ENCODE peak calls at places on chromosomes 5 and 9, in eight cellular contexts. R is heart right ventricle; H is neuronal stem cell; L is left ventricle myocardium inferior; I is effector memory CD4-positive, alpha-beta T cell; T is MM.1S; Q is DND-41; Z is pancreas. O is an unnamed sample.

GRCh38 chr5:96320797-96321196 is 112.3 kb downstream of the PCSK1 start:
- DNase-seq in I (no peak), L (no peak), H (no peak), Z (no peak), Q (no peak), R (no peak), T (no peak), O (no peak)

GRCh38 chr5:124289122-124289521 is 457.3 kb downstream of the ZNF608 start:
- DNase-seq in T (no peak), I (no peak), L (peak; percentile 68), H (no peak), Z (peak; percentile 81), R (peak; percentile 62), Q (no peak), O (no peak)

GRCh38 chr5:74953961-74954720 is 88.0 kb upstream of the FAM169A start:
- DNase-seq in Z (no peak), L (no peak), H (no peak), R (no peak), T (no peak), I (no peak), Q (no peak), O (no peak)

GRCh38 chr5:35436441-35437057 is 181.1 kb upstream of the SPEF2 start:
- DNase-seq in L (no peak), T (peak; percentile 46), H (peak; percentile 20), R (no peak), I (no peak), Q (no peak), Z (peak; percentile 40), O (no peak)

GRCh38 chr5:81167078-81167477 is 66.0 kb upstream of the CKMT2 start:
- DNase-seq in R (no peak), Z (no peak), T (no peak), H (no peak), Q (no peak), I (no peak), L (no peak), O (no peak)

GRCh38 chr5:38467353-38468040 is 88.9 kb downstream of the LIFR start:
- DNase-seq in Z (no peak), T (no peak), H (no peak), R (peak; percentile 53), Q (no peak), I (no peak), L (peak; percentile 55), O (no peak)

GRCh38 chr5:51194626-51195025 is 188.6 kb upstream of the ISL1 start:
- DNase-seq in T (no peak), Z (no peak), R (no peak), Q (no peak), L (no peak), H (no peak), I (no peak), O (no peak)

GRCh38 chr5:150413176-150413901 is 629 bp upstream of the CD74 start:
- DNase-seq in R (no peak), L (no peak), H (no peak), I (no peak), Z (no peak), T (no peak), Q (no peak), O (no peak)

GRCh38 chr5:126811515-126812198 is 34.7 kb downstream of the LMNB1 start:
- DNase-seq in I (no peak), Z (no peak), H (no peak), R (no peak), T (no peak), Q (no peak), L (no peak), O (peak; percentile 33)

GRCh38 chr5:124411089-124411488 is 335.4 kb downstream of the ZNF608 start:
- DNase-seq in R (no peak), L (no peak), Z (no peak), I (no peak), Q (no peak), T (peak; percentile 33), H (no peak), O (no peak)

GRCh38 chr9:18786936-18787658 is 245.9 kb downstream of the SAXO1 start:
- DNase-seq in I (no peak), H (no peak), R (no peak), Q (no peak), T (no peak), Z (no peak), L (no peak), O (no peak)

GRCh38 chr9:124776952-124777645 is at the start of gene OLFML2A:
- DNase-seq in R (no peak), T (no peak), Q (no peak), L (no peak), Z (no peak), I (no peak), H (no peak), O (no peak)

GRCh38 chr5:62731011-62731410 is 152.4 kb downstream of the LRRC70 start:
- DNase-seq in Z (no peak), H (no peak), L (no peak), I (no peak), R (no peak), T (peak; percentile 71), Q (no peak), O (no peak)

GRCh38 chr5:10304932-10305331 is 2.8 kb downstream of the CMBL start:
- DNase-seq in R (no peak), T (no peak), H (no peak), Z (no peak), L (no peak), Q (no peak), I (no peak), O (no peak)

GRCh38 chr5:14557203-14557725 is 24.3 kb upstream of the OTULINL start:
- DNase-seq in R (peak; percentile 14), Q (no peak), L (peak; percentile 16), T (no peak), Z (no peak), I (no peak), H (no peak), O (no peak)

GRCh38 chr5:24547127-24547526 is 97.7 kb downstream of the CDH10 start:
- DNase-seq in I (no peak), L (no peak), Q (no peak), Z (no peak), T (no peak), R (no peak), H (no peak), O (no peak)

GRCh38 chr5:14142202-14142855 is 813 bp upstream of the TRIO start:
- DNase-seq in L (no peak), Q (no peak), H (no peak), I (no peak), Z (no peak), T (peak; percentile 19), R (no peak), O (no peak)

GRCh38 chr5:135230326-135230925 is 168.6 kb downstream of the MACROH2A1 start:
- DNase-seq in I (no peak), T (no peak), Z (no peak), R (no peak), H (no peak), L (peak; percentile 53), Q (no peak), O (no peak)

GRCh38 chr5:58318468-58318867 is 141.4 kb downstream of the PLK2 start:
- DNase-seq in Q (no peak), H (no peak), L (no peak), Z (no peak), R (no peak), T (no peak), I (no peak), O (no peak)

GRCh38 chr9:98804083-98804482 is 3.4 kb upstream of the GALNT12 start:
- DNase-seq in I (no peak), H (no peak), L (no peak), R (no peak), Z (no peak), T (no peak), Q (no peak), O (no peak)

DNA sequence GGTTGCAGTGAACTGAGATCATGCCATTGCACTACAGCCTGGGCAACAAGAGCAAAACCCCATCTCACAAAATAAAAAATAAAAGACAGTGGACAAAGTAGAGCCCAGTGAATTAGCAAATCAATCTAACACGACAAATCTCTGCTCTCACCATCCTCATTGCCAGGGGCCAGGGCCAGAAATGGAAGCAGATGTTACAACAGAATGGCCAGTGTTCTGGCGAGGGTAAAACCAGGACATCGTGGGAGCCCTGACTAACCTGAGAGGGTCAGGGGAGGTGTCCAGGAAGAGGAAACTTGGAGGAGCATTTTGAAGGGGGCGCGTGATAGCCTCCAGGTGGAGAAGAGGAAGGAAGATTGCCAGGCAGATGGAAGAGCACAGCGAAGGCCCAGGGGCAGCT is 58.4 kb downstream of the NEURL1B start:
- DNase-seq in L (no peak), I (no peak), R (no peak), H (no peak), T (no peak), Q (no peak), Z (no peak), O (no peak)
- H3K4me1 ChIP-seq in L (peaks cover 56% of the 10 kb centered on the region), I (peaks cover 6% of the 10 kb centered on the region), R (peaks cover 40% of the 10 kb centered on the region), H (peaks cover 19% of the 10 kb centered on the region), T (no peaks in the 10 kb centered on the region), Q (peaks cover 23% of the 10 kb centered on the region), Z (no peaks in the 10 kb centered on the region), O (peaks cover 14% of the 10 kb centered on the region)

DNA sequence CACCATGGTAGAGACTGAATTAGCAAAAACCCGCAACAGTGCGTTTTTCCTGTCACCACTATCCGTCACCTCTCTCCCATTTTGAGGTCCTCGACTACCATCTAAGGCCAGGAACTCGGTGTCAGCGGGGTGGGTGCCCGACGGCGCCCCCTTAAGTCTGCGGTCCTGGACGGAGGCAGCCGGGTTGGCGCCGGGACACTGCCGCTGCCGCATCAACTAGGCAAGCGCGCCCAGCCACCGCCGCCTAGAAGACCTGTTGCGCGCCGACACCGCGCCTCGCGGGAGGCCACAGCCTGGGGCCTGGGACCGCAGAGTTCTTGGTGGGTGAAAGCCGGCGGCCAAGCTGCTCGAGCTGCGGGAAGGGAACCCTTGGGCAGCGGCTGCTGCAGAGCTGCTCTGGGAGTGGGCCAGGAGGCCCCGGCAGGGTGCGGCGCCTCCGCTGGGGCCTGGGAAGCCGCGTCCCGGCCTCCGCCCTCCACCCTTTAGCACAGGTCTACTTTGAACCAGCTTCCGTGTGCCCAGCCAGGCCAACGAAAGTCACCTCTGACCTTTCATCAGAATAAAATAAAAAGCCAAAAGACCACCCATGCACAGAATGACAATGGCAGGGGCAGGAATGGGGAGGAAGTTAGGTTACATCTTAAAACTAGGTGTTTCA is 3.5 kb downstream of the FOXB2 start:
- DNase-seq in I (no peak), T (no peak), L (no peak), Q (no peak), H (peak; percentile 49), R (no peak), Z (no peak), O (no peak)
- H3K9me3 ChIP-seq in I (no peaks in the 10 kb centered on the region), T (no peaks in the 10 kb centered on the region), L (no peaks in the 10 kb centered on the region), Q (no peaks in the 10 kb centered on the region), H (no peaks in the 10 kb centered on the region), R (no peaks in the 10 kb centered on the region), Z (no peaks in the 10 kb centered on the region), O (no peaks in the 10 kb centered on the region)

GRCh38 chr5:158776681-158777080 is 323.0 kb downstream of the EBF1 start:
- DNase-seq in T (no peak), H (no peak), I (no peak), Q (no peak), Z (no peak), L (no peak), R (no peak), O (no peak)
- H3K27ac ChIP-seq in T (no peak overlapping the region), H (no peak overlapping the region), I (no peak overlapping the region), Q (no peak overlapping the region), Z (no peak overlapping the region), L (peak overlapping the region; percentile 80), R (peak overlapping the region; percentile 51), O (no peak overlapping the region)

DNA sequence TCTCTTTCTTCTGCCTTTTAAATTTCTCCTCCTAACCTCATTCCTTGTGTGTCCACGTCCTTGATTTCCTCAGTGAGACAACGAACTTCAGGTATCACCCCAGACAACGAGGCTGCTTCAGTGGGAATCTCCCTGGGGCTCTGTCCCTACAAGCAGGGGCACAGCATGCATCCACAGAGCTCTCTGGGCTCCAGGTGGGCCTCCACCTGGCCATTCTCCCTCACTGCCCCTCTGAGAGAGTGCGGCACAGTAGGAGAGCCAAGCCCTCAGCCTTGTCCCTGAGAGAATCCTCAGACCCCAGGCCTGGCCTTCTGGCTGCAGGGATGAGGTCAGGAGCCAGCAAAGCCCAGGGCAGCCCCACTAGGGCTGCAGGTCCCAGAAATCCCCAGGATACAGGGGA is 105.3 kb downstream of the LHFPL2 start:
- DNase-seq in Z (no peak), T (no peak), R (no peak), H (no peak), Q (no peak), L (no peak), I (no peak), O (no peak)
- H3K4me1 ChIP-seq in Z (peaks cover 12% of the 10 kb centered on the region), T (peaks cover 7% of the 10 kb centered on the region), R (peaks cover 41% of the 10 kb centered on the region), H (peaks cover 20% of the 10 kb centered on the region), Q (no peaks in the 10 kb centered on the region), L (peaks cover 75% of the 10 kb centered on the region), I (no peaks in the 10 kb centered on the region), O (no peaks in the 10 kb centered on the region)

O was measured in CD8-positive, alpha-beta memory T cell.